ENCODE peak calls at places on chromosomes 3 and 15, in four cellular contexts. One of them, this sample, is unnamed.
A peak's percentile ranks its signal among the peaks of the same experiment; 100 is the strongest.

GRCh38 chr3:21750831-21751391 is at the start of gene ZNF385D:
- DNase-seq in GM20000: no peak
- DNase-seq in heart left ventricle: peak; percentile 74
- DNase-seq in lower leg skin: peak; percentile 27
- DNase-seq in this sample: no peak

GRCh38 chr3:190036631-190037030 is 84.1 kb downstream of the P3H2 start:
- DNase-seq in lower leg skin: no peak
- DNase-seq in GM20000: no peak
- DNase-seq in heart left ventricle: no peak
- DNase-seq in this sample: no peak

GRCh38 chr3:134592806-134593205 is 58.0 kb downstream of the KY start:
- DNase-seq in GM20000: no peak
- DNase-seq in heart left ventricle: no peak
- DNase-seq in lower leg skin: no peak
- DNase-seq in this sample: no peak

GRCh38 chr15:84992157-84992940 is 10.7 kb downstream of the PDE8A start:
- DNase-seq in GM20000: no peak
- DNase-seq in lower leg skin: no peak
- DNase-seq in heart left ventricle: no peak
- DNase-seq in this sample: no peak

GRCh38 chr15:90881978-90882721 is 2.2 kb upstream of the FES start:
- DNase-seq in GM20000: no peak
- DNase-seq in lower leg skin: no peak
- DNase-seq in heart left ventricle: no peak
- DNase-seq in this sample: no peak

GRCh38 chr3:71332813-71333212 is 250.7 kb downstream of the FOXP1 start:
- DNase-seq in GM20000: no peak
- DNase-seq in heart left ventricle: no peak
- DNase-seq in lower leg skin: no peak
- DNase-seq in this sample: no peak

GRCh38 chr3:117523407-117523806 is 813.8 kb downstream of the TUSC7 start:
- DNase-seq in GM20000: no peak
- DNase-seq in heart left ventricle: no peak
- DNase-seq in lower leg skin: no peak
- DNase-seq in this sample: no peak

GRCh38 chr3:125069452-125069851 is 13.7 kb upstream of the HEG1 start:
- DNase-seq in GM20000: no peak
- DNase-seq in heart left ventricle: no peak
- DNase-seq in lower leg skin: no peak
- DNase-seq in this sample: no peak

GRCh38 chr3:105747056-105747455 is 121.8 kb downstream of the CBLB start:
- DNase-seq in GM20000: no peak
- DNase-seq in lower leg skin: no peak
- DNase-seq in heart left ventricle: no peak
- DNase-seq in this sample: no peak

GRCh38 chr3:58260733-58261132 is 23.1 kb downstream of the ABHD6 start:
- DNase-seq in heart left ventricle: no peak
- DNase-seq in GM20000: no peak
- DNase-seq in lower leg skin: no peak
- DNase-seq in this sample: no peak

GRCh38 chr3:69092030-69092513 is 7.3 kb downstream of the ARL6IP5 start:
- DNase-seq in lower leg skin: no peak
- DNase-seq in heart left ventricle: no peak
- DNase-seq in GM20000: no peak
- DNase-seq in this sample: no peak

GRCh38 chr3:104548401-104548800 is 818.3 kb upstream of the ALCAM start:
- DNase-seq in lower leg skin: no peak
- DNase-seq in GM20000: no peak
- DNase-seq in heart left ventricle: no peak
- DNase-seq in this sample: no peak

GRCh38 chr3:124619887-124620599 is 110.2 kb upstream of the UMPS start:
- DNase-seq in heart left ventricle: no peak
- DNase-seq in lower leg skin: no peak
- DNase-seq in GM20000: no peak
- DNase-seq in this sample: no peak

GRCh38 chr3:67790043-67790442 is 135.6 kb upstream of the SUCLG2 start:
- DNase-seq in heart left ventricle: no peak
- DNase-seq in GM20000: peak; percentile 58
- DNase-seq in lower leg skin: no peak
- DNase-seq in this sample: peak; percentile 36

GRCh38 chr15:34682673-34683072 is 72.1 kb downstream of the GJD2 start:
- DNase-seq in heart left ventricle: no peak
- DNase-seq in lower leg skin: no peak
- DNase-seq in GM20000: no peak
- DNase-seq in this sample: no peak

GRCh38 chr3:177483182-177483967 is 286.1 kb upstream of the TBL1XR1 start:
- DNase-seq in lower leg skin: no peak
- DNase-seq in heart left ventricle: no peak
- DNase-seq in GM20000: no peak
- DNase-seq in this sample: no peak

GRCh38 chr3:57729339-57730039 is 26.6 kb upstream of the SLMAP start:
- DNase-seq in GM20000: no peak
- DNase-seq in heart left ventricle: no peak
- DNase-seq in lower leg skin: no peak
- DNase-seq in this sample: no peak

GRCh38 chr3:178518660-178519396 is 17.4 kb upstream of the KCNMB2 start:
- DNase-seq in lower leg skin: no peak
- DNase-seq in heart left ventricle: no peak
- DNase-seq in GM20000: peak; percentile 53
- DNase-seq in this sample: no peak

GRCh38 chr3:133742351-133743091 is 3.7 kb upstream of the TF start:
- DNase-seq in heart left ventricle: no peak
- DNase-seq in GM20000: no peak
- DNase-seq in lower leg skin: no peak
- DNase-seq in this sample: no peak

GRCh38 chr15:74633781-74634180 is 18.1 kb downstream of the CLK3 start:
- DNase-seq in lower leg skin: no peak
- DNase-seq in heart left ventricle: no peak
- DNase-seq in GM20000: no peak
- DNase-seq in this sample: no peak

GRCh38 chr3:46921871-46922271 is 44.4 kb downstream of the PTH1R start:
- DNase-seq in GM20000: no peak
- DNase-seq in heart left ventricle: no peak
- DNase-seq in lower leg skin: no peak
- DNase-seq in this sample: no peak

GRCh38 chr3:118488751-118489150 is 545.9 kb downstream of the IGSF11 start:
- DNase-seq in lower leg skin: no peak
- DNase-seq in GM20000: no peak
- DNase-seq in heart left ventricle: no peak
- DNase-seq in this sample: no peak

GRCh38 chr3:32203854-32204253 is 34.6 kb upstream of the CMTM8 start:
- DNase-seq in heart left ventricle: no peak
- DNase-seq in GM20000: no peak
- DNase-seq in lower leg skin: no peak
- DNase-seq in this sample: no peak

GRCh38 chr3:74529145-74529544 is 85.3 kb downstream of the CNTN3 start:
- DNase-seq in lower leg skin: no peak
- DNase-seq in GM20000: no peak
- DNase-seq in heart left ventricle: no peak
- DNase-seq in this sample: no peak

GRCh38 chr15:40899536-40900207 is 5.4 kb downstream of the VPS18 start:
- DNase-seq in lower leg skin: no peak
- DNase-seq in heart left ventricle: no peak
- DNase-seq in GM20000: no peak
- DNase-seq in this sample: no peak

GRCh38 chr3:51257865-51258264 is 127.2 kb upstream of the MANF start:
- DNase-seq in GM20000: no peak
- DNase-seq in lower leg skin: no peak
- DNase-seq in heart left ventricle: no peak
- DNase-seq in this sample: no peak

GRCh38 chr15:67092726-67093125 is 27.3 kb downstream of the SMAD3 start:
- DNase-seq in lower leg skin: no peak
- DNase-seq in heart left ventricle: no peak
- DNase-seq in GM20000: no peak
- DNase-seq in this sample: no peak

GRCh38 chr3:37812497-37812896 is 49.2 kb upstream of the CTDSPL start:
- DNase-seq in heart left ventricle: no peak
- DNase-seq in GM20000: no peak
- DNase-seq in lower leg skin: no peak
- DNase-seq in this sample: no peak

GRCh38 chr3:194306771-194307640 is 44.1 kb downstream of the CPN2 start:
- DNase-seq in GM20000: peak; percentile 61
- DNase-seq in lower leg skin: no peak
- DNase-seq in heart left ventricle: no peak
- DNase-seq in this sample: peak; percentile 60

GRCh38 chr3:171718493-171719205 is 91.6 kb downstream of the PLD1 start:
- DNase-seq in GM20000: no peak
- DNase-seq in heart left ventricle: no peak
- DNase-seq in lower leg skin: no peak
- DNase-seq in this sample: no peak

GRCh38 chr3:106345353-106346027 is 476.7 kb upstream of the CBLB start:
- DNase-seq in lower leg skin: peak; percentile 45
- DNase-seq in heart left ventricle: no peak
- DNase-seq in GM20000: no peak
- DNase-seq in this sample: no peak

GRCh38 chr15:40595219-40595618 is 1.2 kb downstream of the KNL1 start:
- DNase-seq in heart left ventricle: no peak
- DNase-seq in GM20000: no peak
- DNase-seq in lower leg skin: no peak
- DNase-seq in this sample: no peak

GRCh38 chr15:42149493-42150245 is 6.8 kb downstream of the PLA2G4F start:
- DNase-seq in GM20000: no peak
- DNase-seq in heart left ventricle: no peak
- DNase-seq in lower leg skin: no peak
- DNase-seq in this sample: no peak
- TF ChIP-seq CTCF in GM20000: no peak
- TF ChIP-seq CTCF in heart left ventricle: no peak
- TF ChIP-seq CTCF in lower leg skin: no peak
- TF ChIP-seq CTCF in this sample: no peak

DNA sequence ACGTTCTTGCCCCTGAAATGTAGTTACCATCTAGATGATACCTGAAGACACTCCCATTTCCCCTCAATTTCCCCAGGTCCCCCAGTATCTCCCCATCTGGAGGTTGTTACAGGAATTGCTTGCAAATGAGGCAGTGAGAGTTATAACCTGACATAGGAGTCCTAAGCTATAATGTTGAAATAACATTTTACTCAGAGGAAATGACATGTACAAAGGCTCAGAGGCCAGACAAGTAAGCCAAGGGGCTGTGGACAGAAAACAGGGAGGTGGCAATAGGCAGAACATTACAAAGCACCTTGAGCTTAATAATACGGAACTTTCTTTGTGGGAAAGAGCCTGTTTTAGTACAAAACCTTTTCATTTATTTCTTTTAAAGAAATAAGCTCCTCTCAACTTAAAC is 171.9 kb downstream of the FRMD5 start:
- DNase-seq in lower leg skin: no peak
- DNase-seq in heart left ventricle: no peak
- DNase-seq in GM20000: no peak
- DNase-seq in this sample: no peak
- TF ChIP-seq CTCF in lower leg skin: no peak
- TF ChIP-seq CTCF in heart left ventricle: no peak
- TF ChIP-seq CTCF in GM20000: no peak
- TF ChIP-seq CTCF in this sample: no peak

DNA sequence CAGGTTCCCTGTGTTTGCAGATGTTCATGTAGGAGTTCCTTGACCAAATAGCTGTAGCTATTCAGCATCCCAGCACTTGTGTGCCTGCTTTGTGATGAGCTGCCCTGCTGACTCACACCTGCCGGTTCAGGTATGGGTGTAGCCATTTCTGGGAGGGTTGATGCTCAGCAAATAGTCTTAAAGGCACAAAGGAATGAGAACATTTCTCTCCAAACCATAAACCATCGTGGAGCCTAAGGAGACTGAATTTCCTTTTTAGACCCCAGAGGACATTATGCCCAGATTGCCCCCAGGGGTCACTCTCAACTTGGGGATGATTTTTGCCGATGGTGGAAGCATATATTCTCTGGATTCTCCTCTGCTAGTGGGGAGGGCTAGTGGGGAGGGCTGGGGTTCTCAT is 80.6 kb downstream of the ADAMTSL3 start:
- DNase-seq in GM20000: peak; percentile 45
- DNase-seq in heart left ventricle: no peak
- DNase-seq in lower leg skin: no peak
- DNase-seq in this sample: peak; percentile 20
- TF ChIP-seq CTCF in GM20000: no peak
- TF ChIP-seq CTCF in heart left ventricle: peak; percentile 17
- TF ChIP-seq CTCF in lower leg skin: no peak
- TF ChIP-seq CTCF in this sample: no peak

GRCh38 chr3:186950402-186951093 is 20.2 kb downstream of the ST6GAL1 start:
- DNase-seq in GM20000: no peak
- DNase-seq in heart left ventricle: no peak
- DNase-seq in lower leg skin: no peak
- DNase-seq in this sample: no peak
- TF ChIP-seq CTCF in GM20000: no peak
- TF ChIP-seq CTCF in heart left ventricle: no peak
- TF ChIP-seq CTCF in lower leg skin: no peak
- TF ChIP-seq CTCF in this sample: no peak

GRCh38 chr15:55993111-55993803 is at the start of gene NEDD4:
- DNase-seq in GM20000: peak; percentile 95
- DNase-seq in lower leg skin: peak; percentile 80
- DNase-seq in heart left ventricle: peak; percentile 91
- DNase-seq in this sample: peak; percentile 90
- TF ChIP-seq CTCF in GM20000: peak; percentile 71
- TF ChIP-seq CTCF in lower leg skin: no peak
- TF ChIP-seq CTCF in heart left ventricle: peak; percentile 54
- TF ChIP-seq CTCF in this sample: peak; percentile 79

DNA sequence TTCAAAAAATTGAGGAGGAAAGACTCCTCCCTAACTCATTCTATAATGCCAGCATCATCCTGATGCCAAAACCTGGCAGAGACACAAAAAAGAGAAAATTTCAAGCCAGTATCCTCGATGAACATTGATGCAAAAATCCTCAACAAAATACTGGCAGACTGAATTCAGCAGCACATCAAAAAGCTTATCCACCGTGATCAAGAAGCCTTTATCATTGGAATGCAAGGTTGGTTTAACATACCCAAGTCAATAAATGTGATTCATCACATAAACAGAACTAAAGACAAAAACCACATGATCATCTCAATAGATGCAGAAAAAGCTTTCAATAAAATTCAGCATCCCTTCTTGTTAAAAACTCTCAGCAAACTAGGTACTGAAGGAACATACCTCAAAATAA is 24.2 kb upstream of the CAPN3 start:
- DNase-seq in heart left ventricle: no peak
- DNase-seq in lower leg skin: no peak
- DNase-seq in GM20000: no peak
- DNase-seq in this sample: no peak
- TF ChIP-seq CTCF in heart left ventricle: no peak
- TF ChIP-seq CTCF in lower leg skin: no peak
- TF ChIP-seq CTCF in GM20000: no peak
- TF ChIP-seq CTCF in this sample: no peak

GRCh38 chr15:96354731-96355560 is 24.4 kb downstream of the NR2F2 start:
- DNase-seq in heart left ventricle: no peak
- DNase-seq in lower leg skin: no peak
- DNase-seq in GM20000: no peak
- DNase-seq in this sample: no peak
- TF ChIP-seq CTCF in heart left ventricle: no peak
- TF ChIP-seq CTCF in lower leg skin: no peak
- TF ChIP-seq CTCF in GM20000: no peak
- TF ChIP-seq CTCF in this sample: no peak

GRCh38 chr3:166902374-166902773 is 477.7 kb downstream of the ZBBX start:
- DNase-seq in heart left ventricle: no peak
- DNase-seq in lower leg skin: no peak
- DNase-seq in GM20000: no peak
- DNase-seq in this sample: no peak
- TF ChIP-seq CTCF in heart left ventricle: no peak
- TF ChIP-seq CTCF in lower leg skin: no peak
- TF ChIP-seq CTCF in GM20000: no peak
- TF ChIP-seq CTCF in this sample: no peak

This sample was measured in GM13976.